ENCODE peak calls at places on chromosome 12, in eight cellular contexts. L is PC-9; D is stomach; R is CD4-positive, alpha-beta T cell; A is GM03348; C is caudate nucleus; Q is neuronal stem cell; O is left ventricle myocardium inferior. J is an unnamed sample.

GRCh38 chr12:112116232-112117060 is 7.9 kb upstream of the NAA25 start:
- DNase-seq in A (no peak), O (peak; percentile 72), L (peak; percentile 81), D (peak; percentile 69), R (no peak), C (peak; percentile 80), Q (peak; percentile 67), J (no peak)

GRCh38 chr12:101962486-101962885 is 85.1 kb downstream of the DRAM1 start:
- DNase-seq in A (peak; percentile 25), L (no peak), D (no peak), Q (no peak), R (no peak), C (no peak), O (no peak), J (no peak)

GRCh38 chr12:84276215-84276614 is 636.4 kb downstream of the SLC6A15 start:
- DNase-seq in R (no peak), L (no peak), Q (no peak), O (no peak), A (no peak), D (no peak), C (no peak), J (no peak)

GRCh38 chr12:96501139-96501741 is 11.9 kb downstream of the CFAP54 start:
- DNase-seq in L (peak; percentile 85), R (no peak), Q (no peak), C (no peak), O (peak; percentile 18), D (peak; percentile 46), A (peak; percentile 59), J (no peak)

GRCh38 chr12:132633398-132633797 is 14.8 kb downstream of the P2RX2 start:
- DNase-seq in Q (no peak), R (no peak), C (no peak), O (no peak), D (no peak), L (no peak), A (no peak), J (no peak)

GRCh38 chr12:116434155-116435065 is 124.8 kb upstream of the MAP1LC3B2 start:
- DNase-seq in C (no peak), R (no peak), A (peak; percentile 93), Q (no peak), L (peak; percentile 94), O (peak; percentile 79), D (peak; percentile 75), J (no peak)

GRCh38 chr12:78759387-78759786 is 105.2 kb upstream of the SYT1 start:
- DNase-seq in A (no peak), Q (no peak), O (no peak), C (no peak), D (no peak), R (no peak), L (no peak), J (no peak)

GRCh38 chr12:126286203-126286602 is 1221.0 kb downstream of the AACS start:
- DNase-seq in O (no peak), C (no peak), D (no peak), R (no peak), Q (no peak), A (no peak), L (no peak), J (no peak)

GRCh38 chr12:13959131-13959734 is 22.2 kb downstream of the GRIN2B start:
- DNase-seq in L (no peak), D (no peak), A (no peak), R (no peak), O (peak; percentile 21), Q (no peak), C (no peak), J (no peak)

GRCh38 chr12:48681416-48681737 is 661 bp downstream of the KANSL2 start:
- DNase-seq in Q (no peak), C (no peak), O (no peak), R (no peak), L (no peak), D (no peak), A (peak; percentile 38), J (no peak)

GRCh38 chr12:64625243-64626077 is 15.2 kb downstream of the RASSF3 start:
- DNase-seq in C (no peak), Q (no peak), O (peak; percentile 57), D (peak; percentile 47), A (peak; percentile 68), L (peak; percentile 99), R (no peak), J (no peak)

GRCh38 chr12:15701212-15701611 is 88.0 kb downstream of the EPS8 start:
- DNase-seq in L (no peak), R (no peak), O (no peak), D (no peak), A (no peak), Q (no peak), C (no peak), J (no peak)

GRCh38 chr12:388547-389137 is 478 bp downstream of the KDM5A start:
- DNase-seq in A (peak; percentile 8), R (peak; percentile 51), D (no peak), C (no peak), Q (no peak), O (peak; percentile 15), L (no peak), J (peak; percentile 66)

GRCh38 chr12:93375906-93376305 is 1.8 kb upstream of the NUDT4 start:
- DNase-seq in D (no peak), O (no peak), Q (no peak), A (no peak), C (no peak), R (no peak), L (no peak), J (no peak)

GRCh38 chr12:84924956-84925355 is 12.4 kb upstream of the SLC6A15 start:
- DNase-seq in O (no peak), D (no peak), A (peak; percentile 24), Q (no peak), R (no peak), C (no peak), L (no peak), J (no peak)

GRCh38 chr12:15707516-15708199 is 81.5 kb downstream of the EPS8 start:
- DNase-seq in L (no peak), R (no peak), A (no peak), Q (no peak), D (no peak), C (no peak), O (no peak), J (no peak)

GRCh38 chr12:49133590-49133989 is 2.4 kb upstream of the TUBA1B start:
- DNase-seq in R (no peak), C (no peak), Q (no peak), D (no peak), L (no peak), O (no peak), A (no peak), J (no peak)

GRCh38 chr12:95385246-95385645 is 88.7 kb upstream of the METAP2 start:
- DNase-seq in Q (no peak), A (peak; percentile 54), O (peak; percentile 17), L (no peak), C (no peak), R (no peak), D (no peak), J (no peak)

GRCh38 chr12:51326762-51327439 is 2.9 kb upstream of the BIN2 start:
- DNase-seq in A (peak; percentile 79), R (no peak), L (peak; percentile 53), C (no peak), D (no peak), Q (no peak), O (no peak), J (no peak)

GRCh38 chr12:47892819-47893218 is 12.0 kb downstream of the VDR start:
- DNase-seq in O (no peak), D (no peak), R (no peak), C (no peak), Q (no peak), L (no peak), A (peak; percentile 36), J (no peak)

GRCh38 chr12:47281667-47282171 is 202.0 kb upstream of the AMIGO2 start:
- DNase-seq in D (no peak), A (no peak), R (no peak), O (no peak), L (no peak), C (no peak), Q (no peak), J (no peak)

GRCh38 chr12:32568241-32568640 is 110.9 kb upstream of the DNM1L start:
- DNase-seq in C (no peak), A (peak; percentile 81), D (no peak), R (no peak), Q (no peak), L (peak; percentile 89), O (no peak), J (no peak)

GRCh38 chr12:52903285-52903854 is 1.5 kb downstream of the KRT8 start:
- DNase-seq in O (peak; percentile 76), Q (peak; percentile 94), A (peak; percentile 92), D (peak; percentile 76), C (peak; percentile 8), L (no peak), R (peak; percentile 46), J (peak; percentile 66)

GRCh38 chr12:94555687-94556086 is 94.7 kb downstream of the TMCC3 start:
- DNase-seq in D (no peak), C (no peak), Q (no peak), A (no peak), O (no peak), L (no peak), R (no peak), J (no peak)

GRCh38 chr12:105334001-105334400 is 3.5 kb downstream of the C12orf75 start:
- DNase-seq in L (no peak), D (no peak), R (no peak), Q (no peak), A (peak; percentile 38), O (no peak), C (no peak), J (no peak)

GRCh38 chr12:85814116-85814515 is 22.1 kb downstream of the RASSF9 start:
- DNase-seq in R (no peak), L (no peak), O (no peak), D (no peak), A (no peak), Q (no peak), C (no peak), J (no peak)

GRCh38 chr12:121996050-121996944 is 25.4 kb upstream of the BCL7A start:
- DNase-seq in C (no peak), A (no peak), Q (no peak), L (no peak), R (no peak), O (no peak), D (no peak), J (no peak)

GRCh38 chr12:126493366-126494108 is 1428.3 kb downstream of the AACS start:
- DNase-seq in C (no peak), R (no peak), O (no peak), Q (no peak), A (no peak), D (no peak), L (peak; percentile 82), J (no peak)

GRCh38 chr12:77795699-77796098 is 35.0 kb upstream of the NAV3 start:
- DNase-seq in R (no peak), L (no peak), Q (no peak), O (no peak), C (no peak), D (no peak), A (no peak), J (no peak)

GRCh38 chr12:51357374-51358047 is 11.0 kb upstream of the CELA1 start:
- DNase-seq in C (no peak), A (no peak), R (no peak), D (no peak), Q (no peak), O (no peak), L (no peak), J (no peak)

GRCh38 chr12:19437996-19438395 is 1.3 kb upstream of the AEBP2 start:
- DNase-seq in L (no peak), R (no peak), D (no peak), Q (no peak), O (no peak), A (no peak), C (no peak), J (no peak)

GRCh38 chr12:619346-619745 is 43.9 kb downstream of the NINJ2 start:
- DNase-seq in L (no peak), R (no peak), C (no peak), A (no peak), Q (no peak), D (no peak), O (no peak), J (no peak)

GRCh38 chr12:13176257-13176656 is 20.3 kb upstream of the EMP1 start:
- DNase-seq in Q (no peak), O (no peak), L (peak; percentile 92), R (no peak), C (no peak), A (no peak), D (no peak), J (no peak)

GRCh38 chr12:113040722-113041168 is 15.8 kb upstream of the DTX1 start:
- DNase-seq in A (peak; percentile 47), Q (no peak), D (peak; percentile 44), R (no peak), L (peak; percentile 96), C (no peak), O (peak; percentile 75), J (no peak)